ENCODE peak calls at places on chromosomes 4 and X, in eight cellular contexts. M is kidney glomerular epithelial cell; D is fibroblast of pulmonary artery; T is activated CD8-positive, alpha-beta memory T cell treated with anti-CD3 and anti-CD28 coated beads for 4 hours; N is HFFc6; I is AG09309; K is epithelial cell of prostate; O is left lung. U is an unnamed sample.

GRCh38 chr4:128302775-128303174 is 15.2 kb upstream of the PGRMC2 start:
- DNase-seq in M (no peak), D (peak; percentile 16), T (no peak), N (no peak), I (no peak), K (no peak), O (no peak), U (no peak)

GRCh38 chr4:42282081-42282901 is 115.0 kb upstream of the SHISA3 start:
- DNase-seq in M (peak; percentile 62), D (peak; percentile 87), T (no peak), N (peak; percentile 40), I (no peak), K (peak; percentile 16), O (no peak), U (peak; percentile 82)

GRCh38 chr4:181528570-181529184 is 714.5 kb upstream of the TENM3 start:
- DNase-seq in M (peak; percentile 52), D (peak; percentile 73), T (no peak), N (peak; percentile 61), I (peak; percentile 45), K (no peak), O (peak; percentile 40), U (peak; percentile 76)

GRCh38 chr4:142741995-142742394 is 104.1 kb downstream of the INPP4B start:
- DNase-seq in M (no peak), D (no peak), T (no peak), N (no peak), I (no peak), K (no peak), O (no peak), U (no peak)

GRCh38 chr4:22287626-22288025 is 228.2 kb downstream of the ADGRA3 start:
- DNase-seq in M (no peak), D (no peak), T (no peak), N (no peak), I (no peak), K (no peak), O (no peak), U (no peak)

GRCh38 chr4:108527729-108528128 is 92.6 kb upstream of the RPL34 start:
- DNase-seq in M (no peak), D (no peak), T (no peak), N (no peak), I (no peak), K (no peak), O (no peak), U (no peak)

GRCh38 chr4:186192068-186192751 is 843 bp downstream of the CYP4V2 start:
- DNase-seq in M (peak; percentile 31), D (peak; percentile 56), T (no peak), N (peak; percentile 3), I (no peak), K (no peak), O (no peak), U (peak; percentile 17)

GRCh38 chrX:146238173-146238572 is 420.5 kb downstream of the SLITRK2 start:
- DNase-seq in M (no peak), D (no peak), T (no peak), N (no peak), I (no peak), K (no peak), O (no peak), U (no peak)

GRCh38 chr4:116829187-116829586 is 256.2 kb downstream of the TRAM1L1 start:
- DNase-seq in M (no peak), D (no peak), T (no peak), N (no peak), I (no peak), K (no peak), O (no peak), U (no peak)

GRCh38 chr4:159137176-159137575 is 34.3 kb downstream of the RAPGEF2 start:
- DNase-seq in M (no peak), D (no peak), T (no peak), N (no peak), I (no peak), K (peak; percentile 27), O (no peak), U (no peak)

GRCh38 chr4:7582313-7583096 is 147.8 kb upstream of the PSAPL1 start:
- DNase-seq in M (no peak), D (no peak), T (no peak), N (no peak), I (no peak), K (no peak), O (no peak), U (no peak)

GRCh38 chr4:38092701-38093100 is 132.5 kb downstream of the PTTG2 start:
- DNase-seq in M (no peak), D (no peak), T (no peak), N (peak; percentile 56), I (no peak), K (no peak), O (no peak), U (peak; percentile 70)

GRCh38 chrX:23982891-23983290 is 44.1 kb downstream of the KLHL15 start:
- DNase-seq in M (no peak), D (no peak), T (no peak), N (no peak), I (no peak), K (no peak), O (no peak), U (no peak)

GRCh38 chr4:94917146-94917545 is 159.4 kb downstream of the BMPR1B start:
- DNase-seq in M (no peak), D (no peak), T (no peak), N (no peak), I (no peak), K (no peak), O (no peak), U (no peak)

GRCh38 chrX:44536198-44536597 is 6.5 kb downstream of the FUNDC1 start:
- DNase-seq in M (no peak), D (no peak), T (no peak), N (no peak), I (no peak), K (no peak), O (no peak), U (no peak)

GRCh38 chrX:108299101-108299591 is 139.1 kb downstream of the COL4A6 start:
- DNase-seq in M (peak; percentile 51), D (peak; percentile 66), T (no peak), N (no peak), I (no peak), K (no peak), O (no peak), U (no peak)

GRCh38 chr4:137032242-137032641 is 500.1 kb downstream of the PCDH18 start:
- DNase-seq in M (no peak), D (peak; percentile 4), T (no peak), N (no peak), I (no peak), K (no peak), O (no peak), U (no peak)

GRCh38 chr4:978957-979701 is 5.8 kb upstream of the DGKQ start:
- DNase-seq in M (no peak), D (peak; percentile 70), T (no peak), N (peak; percentile 25), I (no peak), K (no peak), O (no peak), U (no peak)

GRCh38 chr4:174292473-174292872 is 8.8 kb downstream of the CEP44 start:
- DNase-seq in M (no peak), D (no peak), T (no peak), N (no peak), I (no peak), K (no peak), O (no peak), U (no peak)

GRCh38 chr4:74535471-74535870 is 90.5 kb downstream of the AREG start:
- DNase-seq in M (no peak), D (no peak), T (no peak), N (no peak), I (no peak), K (no peak), O (no peak), U (no peak)

GRCh38 chrX:130139474-130140201 is 26.0 kb downstream of the AIFM1 start:
- DNase-seq in M (no peak), D (peak; percentile 18), T (no peak), N (no peak), I (no peak), K (no peak), O (no peak), U (no peak)

GRCh38 chr4:185874516-185875230 is 62.7 kb upstream of the SORBS2 start:
- DNase-seq in M (peak; percentile 31), D (peak; percentile 64), T (no peak), N (no peak), I (no peak), K (no peak), O (no peak), U (peak; percentile 30)

GRCh38 chr4:103067841-103068547 is 8.6 kb downstream of the SLC9B2 start:
- DNase-seq in M (peak; percentile 47), D (no peak), T (no peak), N (peak; percentile 48), I (no peak), K (no peak), O (no peak), U (peak; percentile 43)

GRCh38 chr4:6658635-6659075 is 18.2 kb downstream of the MRFAP1 start:
- DNase-seq in M (no peak), D (peak; percentile 26), T (no peak), N (no peak), I (no peak), K (no peak), O (peak; percentile 46), U (no peak)

U was measured in M059J.